ENCODE peak calls at places on chromosomes 2 and 18, in five cellular contexts. O is neural progenitor cell, K is endodermal cell, U is OCI-LY7, Q is pancreas. A is an unnamed sample.
A peak's percentile ranks its signal among the peaks of the same experiment; 100 is the strongest.

GRCh38 chr2:60745761-60746160 is 10.3 kb upstream of the PAPOLG start:
- DNase-seq in O (no peak), K (no peak), U (no peak), Q (no peak), A (no peak)

GRCh38 chr2:14560686-14561085 is 71.8 kb upstream of the LRATD1 start:
- DNase-seq in O (no peak), K (no peak), U (no peak), Q (no peak), A (no peak)

GRCh38 chr2:73105511-73105971 is 7.2 kb downstream of the RAB11FIP5 start:
- DNase-seq in O (no peak), K (no peak), U (no peak), Q (no peak), A (no peak)

GRCh38 chr2:95389256-95390119 is 13.0 kb upstream of the FAHD2A start:
- DNase-seq in O (peak; percentile 81), K (peak; percentile 92), U (peak; percentile 51), Q (peak; percentile 39), A (peak; percentile 56)

GRCh38 chr18:79962835-79963657 is 1.4 kb upstream of the HSBP1L1 start:
- DNase-seq in O (peak; percentile 25), K (no peak), U (no peak), Q (no peak), A (no peak)

GRCh38 chr18:69992776-69993175 is 45.1 kb upstream of the CD226 start:
- DNase-seq in O (no peak), K (no peak), U (no peak), Q (no peak), A (peak; percentile 35)

GRCh38 chr2:207051345-207051959 is 112.1 kb downstream of the CPO start:
- DNase-seq in O (no peak), K (no peak), U (no peak), Q (no peak), A (no peak)

GRCh38 chr2:55025082-55025481 is 25.2 kb downstream of the RTN4 start:
- DNase-seq in O (no peak), K (no peak), U (peak; percentile 87), Q (no peak), A (no peak)

GRCh38 chr18:47798366-47798765 is 132.1 kb downstream of the SMAD2 start:
- DNase-seq in O (no peak), K (no peak), U (no peak), Q (no peak), A (no peak)

GRCh38 chr18:67788784-67789545 is 272.4 kb upstream of the DSEL start:
- DNase-seq in O (no peak), K (no peak), U (no peak), Q (no peak), A (no peak)

GRCh38 chr2:236161531-236161930 is 6.7 kb downstream of the GBX2 start:
- DNase-seq in O (peak; percentile 19), K (peak; percentile 48), U (no peak), Q (no peak), A (no peak)

GRCh38 chr2:134549104-134549503 is 169.7 kb downstream of the TMEM163 start:
- DNase-seq in O (no peak), K (no peak), U (no peak), Q (no peak), A (no peak)

GRCh38 chr2:204258900-204259299 is 286.4 kb upstream of the PARD3B start:
- DNase-seq in O (no peak), K (no peak), U (no peak), Q (no peak), A (no peak)

GRCh38 chr2:105517814-105518705 is 119.2 kb upstream of the FHL2 start:
- DNase-seq in O (no peak), K (no peak), U (no peak), Q (peak; percentile 51), A (peak; percentile 63)

GRCh38 chr2:145617906-145618305 is 1098.0 kb upstream of the ZEB2 start:
- DNase-seq in O (no peak), K (no peak), U (no peak), Q (no peak), A (peak; percentile 67)

GRCh38 chr2:145617420-145617819 is 1097.5 kb upstream of the ZEB2 start:
- DNase-seq in O (no peak), K (no peak), U (no peak), Q (no peak), A (no peak)

GRCh38 chr2:145615626-145616025 is 1095.7 kb upstream of the ZEB2 start:
- DNase-seq in O (no peak), K (no peak), U (no peak), Q (no peak), A (no peak)
- TF ChIP-seq CTCF in O (no peak), K (peak; percentile 61), U (no peak), Q (no peak), A (no peak)

GRCh38 chr2:46297546-46298271 is 502 bp downstream of the EPAS1 start:
- DNase-seq in O (peak; percentile 57), K (peak; percentile 91), U (no peak), Q (peak; percentile 90), A (no peak)
- TF ChIP-seq CTCF in O (no peak), K (no peak), U (no peak), Q (no peak), A (no peak)

GRCh38 chr2:69122271-69122670 is 109.3 kb downstream of the ANTXR1 start:
- DNase-seq in O (no peak), K (no peak), U (no peak), Q (no peak), A (peak; percentile 83)

GRCh38 chr2:69116438-69116837 is 103.5 kb downstream of the ANTXR1 start:
- DNase-seq in O (no peak), K (no peak), U (no peak), Q (no peak), A (no peak)

GRCh38 chr2:69118609-69119008 is 105.6 kb downstream of the ANTXR1 start:
- DNase-seq in O (no peak), K (peak; percentile 30), U (no peak), Q (no peak), A (peak; percentile 83)

GRCh38 chr2:69119541-69119940 is 106.6 kb downstream of the ANTXR1 start:
- DNase-seq in O (no peak), K (peak; percentile 28), U (no peak), Q (no peak), A (no peak)

DNA sequence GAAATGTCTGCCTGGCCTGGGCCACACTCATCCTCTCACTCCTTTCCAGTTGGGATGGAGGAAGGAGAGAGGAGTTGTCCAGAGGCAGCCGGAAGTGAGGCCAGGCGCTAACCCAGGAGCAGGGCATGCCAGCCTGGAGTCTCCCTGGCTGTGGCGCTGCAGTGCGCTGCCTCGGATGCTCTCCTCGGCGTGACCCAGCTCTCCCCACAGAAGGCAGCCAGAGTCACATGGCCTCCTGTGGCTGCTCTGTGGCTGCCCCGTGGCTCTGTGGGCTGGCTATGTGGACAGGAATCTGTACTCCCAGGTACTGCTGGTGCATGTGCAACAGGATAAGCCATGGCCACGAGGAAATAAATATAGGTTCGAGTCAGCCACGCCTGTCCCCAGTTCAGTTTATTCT is 106.1 kb downstream of the ANTXR1 start:
- DNase-seq in O (no peak), K (peak; percentile 43), U (no peak), Q (no peak), A (no peak)
- TF ChIP-seq CTCF in O (no peak), K (no peak), U (no peak), Q (no peak), A (no peak)

GRCh38 chr2:24611626-24612025 is 120.6 kb downstream of the NCOA1 start:
- DNase-seq in O (no peak), K (no peak), U (no peak), Q (no peak), A (no peak)

GRCh38 chr2:24616606-24617005 is 125.6 kb downstream of the NCOA1 start:
- DNase-seq in O (peak; percentile 33), K (no peak), U (no peak), Q (no peak), A (no peak)

GRCh38 chr2:24617431-24617830 is 126.4 kb downstream of the NCOA1 start:
- DNase-seq in O (no peak), K (no peak), U (no peak), Q (no peak), A (no peak)

DNA sequence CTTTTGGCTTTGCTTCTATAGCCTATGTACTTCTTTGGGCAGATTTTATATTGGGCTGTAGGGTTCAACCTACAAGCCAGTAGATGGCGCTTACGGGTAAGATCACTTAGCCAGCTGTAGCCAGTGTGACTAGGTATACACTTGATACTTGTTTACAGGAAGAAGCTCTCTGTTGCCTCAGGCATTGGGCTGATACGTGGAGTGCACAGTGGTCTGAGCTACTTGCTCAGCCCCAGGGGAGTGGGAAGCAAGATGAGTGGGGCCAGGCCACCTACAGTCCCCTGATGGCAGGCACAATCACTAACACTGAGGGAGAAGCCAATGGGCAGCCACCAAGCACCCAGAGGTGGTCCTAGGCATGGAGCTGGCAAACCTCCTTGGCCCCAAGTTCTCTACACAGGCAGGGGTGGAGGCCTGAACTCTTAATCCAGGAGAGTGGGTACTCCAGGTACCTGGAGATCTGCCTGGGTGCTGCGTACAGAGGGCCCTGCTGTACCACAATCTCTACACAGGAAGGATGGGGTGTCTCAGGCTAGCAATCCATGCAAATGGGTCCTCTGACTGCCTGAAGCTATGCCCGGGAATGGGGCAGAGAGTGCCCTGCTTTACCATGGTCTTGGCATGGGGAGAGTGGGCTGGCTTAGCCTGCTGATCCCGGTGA is 122.2 kb downstream of the NCOA1 start:
- DNase-seq in O (peak; percentile 73), K (peak; percentile 82), U (peak; percentile 72), Q (no peak), A (peak; percentile 46)
- TF ChIP-seq CTCF in O (peak; percentile 69), K (peak; percentile 86), U (peak; percentile 80), Q (no peak), A (peak; percentile 48)

GRCh38 chr2:52613064-52613463 is 1154.5 kb upstream of the CHAC2 start:
- DNase-seq in O (peak; percentile 45), K (peak; percentile 56), U (no peak), Q (no peak), A (no peak)
- TF ChIP-seq CTCF in O (peak; percentile 51), K (peak; percentile 73), U (no peak), Q (no peak), A (no peak)

A was measured in astrocyte of the spinal cord.